ENCODE peak calls at places on chromosomes 7 and 10, in five cellular contexts. F is heart left ventricle, L is cardiac fibroblast, X is heart right ventricle, A is bronchial epithelial cell. R is an unnamed sample.

GRCh38 chr7:77281780-77282478 is 82.3 kb upstream of the FGL2 start:
- DNase-seq in F (no peak), L (peak), X (peak), A (no peak), R (no peak)

GRCh38 chr7:116979430-116979829 is 26.1 kb downstream of the ST7 start:
- DNase-seq in F (no peak), L (no peak), X (no peak), A (no peak), R (no peak)

GRCh38 chr7:145839814-145840213 is 276.8 kb upstream of the CNTNAP2 start:
- DNase-seq in F (no peak), L (no peak), X (no peak), A (no peak), R (no peak)

GRCh38 chr10:14487511-14487909 is 156.8 kb upstream of the FRMD4A start:
- DNase-seq in F (no peak), L (peak), X (no peak), A (peak), R (no peak)

GRCh38 chr10:130721971-130722370 is 585.8 kb downstream of the GLRX3 start:
- DNase-seq in F (no peak), L (no peak), X (no peak), A (no peak), R (no peak)

GRCh38 chr7:80410081-80410480 is 101.8 kb downstream of the GNAT3 start:
- DNase-seq in F (no peak), L (no peak), X (no peak), A (peak), R (peak)

GRCh38 chr7:25949672-25950487 is 202.1 kb upstream of the NFE2L3 start:
- DNase-seq in F (no peak), L (no peak), X (no peak), A (no peak), R (no peak)

GRCh38 chr10:97796651-97797050 is 24.9 kb upstream of the SFRP5 start:
- DNase-seq in F (no peak), L (no peak), X (no peak), A (no peak), R (no peak)

DNA sequence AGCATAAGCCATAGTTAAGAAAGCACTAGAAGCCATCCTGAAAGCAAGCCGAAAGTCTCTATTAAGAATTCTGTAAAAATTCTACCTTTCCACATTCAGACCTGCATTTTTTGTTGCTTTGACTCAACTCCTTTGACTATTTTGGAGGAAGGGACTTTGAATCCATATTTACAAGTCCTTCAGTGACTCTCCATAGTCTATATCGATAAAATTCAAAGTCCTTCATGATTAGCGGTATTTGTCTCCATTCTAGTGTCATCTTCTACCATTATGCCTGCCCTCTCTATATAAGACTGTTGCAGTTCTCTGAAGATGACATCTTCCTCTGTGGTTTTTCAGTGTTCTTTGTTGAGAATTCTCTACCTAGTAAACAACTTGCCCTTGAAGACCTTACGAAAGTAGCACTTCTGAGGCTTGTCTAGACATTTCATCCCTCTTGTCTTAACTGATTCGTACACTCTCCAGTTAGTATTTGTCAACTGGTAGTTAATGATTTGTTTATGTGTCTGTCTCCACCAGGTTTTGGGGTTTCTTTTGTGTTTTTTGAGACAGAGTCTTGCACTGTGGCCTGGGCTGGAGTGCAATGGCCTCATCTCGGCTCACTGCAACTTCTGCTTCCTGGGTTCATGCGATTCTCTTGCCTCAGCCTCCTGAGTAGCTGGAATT is 1.7 kb downstream of the CCSER2 start:
- DNase-seq in F (no peak), L (no peak), X (no peak), A (no peak), R (no peak)
- H3K4me3 ChIP-seq in F (peak), L (no peak), X (peak), A (no peak), R (peak)

DNA sequence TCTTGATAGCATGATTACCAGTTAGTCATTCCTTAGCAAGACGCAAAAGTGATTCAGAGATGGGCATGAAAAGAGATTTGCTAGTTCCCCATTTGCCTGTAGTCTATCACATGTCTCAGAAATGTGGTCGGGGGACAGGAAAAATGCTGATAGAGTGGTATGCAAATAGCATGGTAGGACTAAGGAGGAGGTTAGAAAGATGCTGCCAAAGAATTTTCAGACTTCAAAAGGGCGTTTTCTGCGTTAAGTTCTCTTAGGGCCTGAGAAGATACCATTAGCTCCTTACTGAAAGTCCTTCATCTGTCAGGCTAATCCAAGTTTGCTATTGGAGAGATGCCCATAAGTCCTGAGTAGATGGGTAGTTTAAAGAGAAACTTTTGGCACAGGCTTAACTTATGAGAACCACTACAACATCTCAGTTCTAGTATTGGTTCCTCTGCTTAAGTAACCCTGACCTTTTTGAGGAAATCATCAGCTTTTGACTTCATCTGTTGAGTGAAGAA is 2.7 kb downstream of the CALD1 start:
- DNase-seq in F (no peak), L (peak), X (no peak), A (peak), R (no peak)
- H3K4me3 ChIP-seq in F (peak), L (peak), X (peak), A (no peak), R (peak)

GRCh38 chr10:102652170-102652926 is 8.1 kb downstream of the TRIM8 start:
- DNase-seq in F (no peak), L (no peak), X (no peak), A (no peak), R (no peak)
- H3K4me3 ChIP-seq in F (no peak), L (no peak), X (no peak), A (no peak), R (no peak)

GRCh38 chr10:95906675-95907453 is 911 bp upstream of the CC2D2B start:
- DNase-seq in F (peak), L (peak), X (peak), A (peak), R (peak)

GRCh38 chr10:95907454-95908253 is at the start of gene CC2D2B:
- DNase-seq in F (peak), L (peak), X (peak), A (peak), R (peak)

GRCh38 chr10:95909591-95909990 is 1.8 kb downstream of the CC2D2B start:
- DNase-seq in F (no peak), L (no peak), X (no peak), A (no peak), R (no peak)

DNA sequence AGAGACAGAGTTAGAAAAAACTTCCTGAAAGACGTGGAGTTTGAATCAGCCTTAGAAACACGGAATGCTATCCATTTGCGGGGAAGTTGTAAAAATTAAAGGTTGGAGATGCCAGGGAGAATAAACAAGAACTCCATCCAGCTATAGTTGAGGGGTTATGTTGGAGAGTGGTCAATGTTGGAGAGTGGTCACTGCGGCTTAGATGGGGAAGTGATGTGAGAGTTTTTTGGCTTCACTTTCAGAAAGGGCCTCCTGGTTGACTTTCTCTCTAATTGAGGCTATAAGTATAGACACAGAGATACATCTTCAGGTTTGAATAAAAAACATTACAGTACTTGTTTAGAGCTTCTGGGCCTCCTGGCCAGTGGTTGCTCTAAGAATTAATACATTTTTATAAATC is 675 bp downstream of the CC2D2B start:
- DNase-seq in F (no peak), L (no peak), X (no peak), A (no peak), R (no peak)
- H3K4me3 ChIP-seq in F (peak), L (no peak), X (peak), A (no peak), R (no peak)

GRCh38 chr10:124518366-124518765 is 56.7 kb downstream of the LHPP start:
- DNase-seq in F (no peak), L (no peak), X (no peak), A (no peak), R (no peak)
- H3K4me3 ChIP-seq in F (no peak), L (no peak), X (no peak), A (no peak), R (no peak)

DNA sequence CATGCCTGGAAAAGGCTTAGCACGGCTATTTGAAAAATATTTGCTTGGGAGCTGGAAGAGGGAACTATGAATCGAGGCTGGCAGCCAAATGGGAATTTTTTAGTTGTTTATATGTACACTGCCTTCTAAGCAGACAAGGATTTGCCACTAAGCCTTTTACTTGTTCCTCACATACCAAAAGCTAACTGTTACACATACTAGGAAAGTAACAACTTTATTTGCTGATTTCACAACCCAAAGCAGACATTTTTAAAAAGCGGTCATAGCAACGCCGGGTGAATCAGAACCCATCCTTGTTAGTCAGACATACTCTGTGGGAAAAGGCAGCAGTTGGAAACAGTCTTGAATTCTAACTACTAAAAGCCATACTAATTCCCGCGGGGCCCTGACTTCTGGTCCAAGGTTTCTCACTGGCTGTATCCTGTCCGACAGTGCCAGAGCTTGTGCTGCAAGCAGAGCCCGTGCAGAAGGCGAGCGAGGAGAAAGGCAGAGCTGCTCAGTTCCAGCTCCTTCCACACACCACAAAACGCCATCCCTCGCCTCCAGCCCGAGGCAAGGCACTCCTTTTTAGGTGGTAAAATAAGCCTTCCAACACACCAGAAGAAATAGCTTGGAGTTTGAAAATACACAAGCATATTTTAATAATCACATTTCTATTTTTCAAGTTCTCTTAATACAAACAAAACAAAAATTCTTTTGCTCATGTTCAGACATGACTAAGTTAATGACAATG is 89.2 kb downstream of the RNF216 start:
- DNase-seq in F (peak), L (peak), X (peak), A (peak), R (peak)
- H3K4me3 ChIP-seq in F (peak), L (no peak), X (no peak), A (peak), R (peak)